ENCODE peak calls at places on chromosomes 7 and 10, in six cellular contexts. A is B cell; E is H4; G is stimulated activated CD8-positive, alpha-beta memory T cell treated with anti-CD3 and anti-CD28 coated beads, Interleukin-15, amount 100 ng/mL, for 1 hour; U is Kasumi-1; Q is esophagus muscularis mucosa. N is an unnamed sample.

GRCh38 chr10:125151824-125152634 is 8.3 kb downstream of the CTBP2 start:
- DNase-seq in Q (no peak), G (no peak), U (peak), E (no peak), A (peak), N (no peak)

GRCh38 chr10:130967161-130967560 is 344.4 kb downstream of the TCERG1L start:
- DNase-seq in Q (no peak), A (no peak), E (no peak), G (no peak), U (no peak), N (no peak)

GRCh38 chr7:10733747-10734146 is 239.9 kb upstream of the PHF14 start:
- DNase-seq in U (no peak), G (no peak), A (no peak), Q (no peak), E (no peak), N (no peak)

GRCh38 chr7:105454058-105454739 is 65.5 kb upstream of the SRPK2 start:
- DNase-seq in G (no peak), A (no peak), E (peak), U (no peak), Q (no peak), N (peak)

GRCh38 chr7:125059861-125060456 is 130.3 kb upstream of the POT1 start:
- DNase-seq in G (no peak), E (peak), Q (no peak), A (no peak), U (peak), N (no peak)

GRCh38 chr7:94244760-94245159 is 149.9 kb upstream of the COL1A2 start:
- DNase-seq in G (no peak), E (no peak), U (no peak), Q (no peak), A (no peak), N (no peak)

GRCh38 chr7:55260171-55260570 is 105.0 kb upstream of the LANCL2 start:
- DNase-seq in G (no peak), A (no peak), U (no peak), Q (no peak), E (no peak), N (no peak)

GRCh38 chr10:80165173-80165572 is 32.6 kb downstream of the PLAC9 start:
- DNase-seq in Q (no peak), E (no peak), A (no peak), U (no peak), G (no peak), N (no peak)

GRCh38 chr7:7702826-7703225 is 15.6 kb downstream of the RPA3 start:
- DNase-seq in U (no peak), E (no peak), G (no peak), Q (no peak), A (no peak), N (no peak)

GRCh38 chr7:21278944-21279343 is 148.9 kb upstream of the SP4 start:
- DNase-seq in G (no peak), A (no peak), U (no peak), Q (no peak), E (no peak), N (no peak)

GRCh38 chr7:118068-118802 is 74.1 kb upstream of the FAM20C start:
- DNase-seq in G (no peak), Q (peak), E (no peak), U (no peak), A (no peak), N (no peak)

GRCh38 chr10:8095962-8096361 is 41.5 kb downstream of the GATA3 start:
- DNase-seq in U (no peak), Q (no peak), G (no peak), A (no peak), E (no peak), N (no peak)

GRCh38 chr7:11831383-11831726 is 643 bp downstream of the THSD7A start:
- DNase-seq in A (no peak), E (no peak), G (no peak), Q (no peak), U (no peak), N (peak)

GRCh38 chr7:815284-816216 is 16.7 kb upstream of the SUN1 start:
- DNase-seq in U (no peak), Q (no peak), A (peak), G (no peak), E (no peak), N (no peak)

GRCh38 chr10:124636271-124636993 is 107.7 kb downstream of the FAM53B start:
- DNase-seq in G (no peak), E (no peak), A (peak), Q (no peak), U (no peak), N (no peak)

GRCh38 chr7:33937871-33938270 is 32.5 kb downstream of the BMPER start:
- DNase-seq in G (no peak), A (no peak), Q (no peak), U (no peak), E (no peak), N (no peak)

GRCh38 chr7:76364198-76364584 is 5.4 kb upstream of the YWHAG start:
- DNase-seq in E (peak), Q (no peak), U (peak), A (no peak), G (no peak), N (no peak)

GRCh38 chr7:6246257-6246917 is 26.0 kb downstream of the CYTH3 start:
- DNase-seq in A (no peak), U (no peak), E (no peak), G (no peak), Q (no peak), N (no peak)

GRCh38 chr7:73954861-73955260 is 73.1 kb upstream of the ELN start:
- DNase-seq in G (no peak), U (no peak), A (no peak), Q (no peak), E (no peak), N (no peak)

GRCh38 chr10:102620615-102621417 is 23.5 kb upstream of the TRIM8 start:
- DNase-seq in U (no peak), Q (no peak), G (no peak), E (no peak), A (no peak), N (no peak)

GRCh38 chr7:75596727-75597614 is 104.9 kb downstream of the SPDYE5 start:
- DNase-seq in U (no peak), Q (no peak), A (no peak), G (no peak), E (no peak), N (no peak)

GRCh38 chr7:111872411-111872810 is 310.1 kb upstream of the IMMP2L start:
- DNase-seq in Q (no peak), U (no peak), A (no peak), E (no peak), G (no peak), N (no peak)

GRCh38 chr7:11638026-11638774 is 193.8 kb downstream of the THSD7A start:
- DNase-seq in E (no peak), G (no peak), U (no peak), Q (no peak), A (no peak), N (no peak)

GRCh38 chr7:46908770-46909169 is 673.1 kb downstream of the TNS3 start:
- DNase-seq in U (no peak), Q (no peak), E (peak), G (no peak), A (no peak), N (peak)

N was measured in foreskin melanocyte.